ENCODE peak calls at places on chromosome 17, in four cellular contexts. Q is cardiac fibroblast, H is HFF-Myc, S is GM19239. M is an unnamed sample.

GRCh38 chr17:68349157-68349556 is 57.9 kb downstream of the ARSG start:
- DNase-seq in H (no peak), Q (no peak), S (no peak), M (no peak)

GRCh38 chr17:78817123-78817522 is 23.5 kb downstream of the USP36 start:
- DNase-seq in H (no peak), S (no peak), Q (no peak), M (no peak)

GRCh38 chr17:16474012-16474725 is 17.8 kb downstream of the LRRC75A start:
- DNase-seq in Q (peak), S (no peak), H (no peak), M (no peak)

GRCh38 chr17:57075193-57075592 is 9.9 kb upstream of the AKAP1 start:
- DNase-seq in Q (no peak), S (no peak), H (no peak), M (no peak)

GRCh38 chr17:4479982-4480751 is 18.5 kb upstream of the SPNS2 start:
- DNase-seq in H (no peak), Q (no peak), S (no peak), M (no peak)

GRCh38 chr17:81536299-81537290 is 8.4 kb downstream of the FSCN2 start:
- DNase-seq in S (no peak), H (no peak), Q (no peak), M (no peak)

GRCh38 chr17:39757931-39758873 is 20.5 kb downstream of the GRB7 start:
- DNase-seq in S (no peak), Q (no peak), H (no peak), M (no peak)

GRCh38 chr17:39177256-39177655 is 11.3 kb upstream of the ARL5C start:
- DNase-seq in H (no peak), Q (peak), S (no peak), M (no peak)

GRCh38 chr17:49001671-49002070 is 4.5 kb downstream of the IGF2BP1 start:
- DNase-seq in S (no peak), H (no peak), Q (no peak), M (no peak)

GRCh38 chr17:46772013-46772878 is 46.2 kb downstream of the WNT3 start:
- DNase-seq in S (peak), H (no peak), Q (no peak), M (no peak)

GRCh38 chr17:72406501-72406900 is 285.7 kb downstream of the SOX9 start:
- DNase-seq in S (no peak), Q (no peak), H (no peak), M (no peak)

GRCh38 chr17:75959046-75959838 is 18.4 kb upstream of the FBF1 start:
- DNase-seq in S (no peak), Q (no peak), H (no peak), M (no peak)

GRCh38 chr17:15462962-15463361 is 4.5 kb downstream of the CDRT4 start:
- DNase-seq in S (no peak), Q (peak), H (no peak), M (no peak)

GRCh38 chr17:58189436-58190146 is 2.9 kb upstream of the EPX start:
- DNase-seq in S (no peak), H (peak), Q (peak), M (no peak)

GRCh38 chr17:49851387-49852291 is 3.8 kb upstream of the TAC4 start:
- DNase-seq in S (peak), Q (peak), H (no peak), M (peak)